ENCODE peak calls at places on chromosomes 2 and 18, in five cellular contexts. U is HepG2, Z is GM12878, T is upper lobe of left lung, Q is K562. X is an unnamed sample.

GRCh38 chr2:138522556-138522955 is 21.0 kb downstream of the SPOPL start:
- ATAC-seq in U (no peak), Z (peak; percentile 81), T (no peak), Q (no peak), X (no peak)

GRCh38 chr2:161571051-161571429 is 53.2 kb upstream of the SLC4A10 start:
- ATAC-seq in U (no peak), Z (peak; percentile 33), T (no peak), Q (no peak), X (no peak)

GRCh38 chr2:132581917-132582316 is 88.1 kb downstream of the LYPD1 start:
- ATAC-seq in U (no peak), Z (no peak), T (no peak), Q (no peak), X (no peak)

GRCh38 chr2:176493221-176493825 is 224.1 kb downstream of the MTX2 start:
- ATAC-seq in U (no peak), Z (peak; percentile 64), T (no peak), Q (no peak), X (no peak)

GRCh38 chr2:217954469-217954868 is 48.3 kb downstream of the TNS1 start:
- ATAC-seq in U (no peak), Z (no peak), T (no peak), Q (no peak), X (no peak)

GRCh38 chr2:157256621-157257020 is 884 bp upstream of the GALNT5 start:
- ATAC-seq in U (no peak), Z (peak; percentile 86), T (no peak), Q (no peak), X (no peak)

GRCh38 chr2:102045697-102046096 is 53.9 kb downstream of the IL1R2 start:
- ATAC-seq in U (peak; percentile 37), Z (no peak), T (no peak), Q (no peak), X (no peak)

GRCh38 chr2:126885701-126886121 is 13.0 kb upstream of the TEX51 start:
- ATAC-seq in U (no peak), Z (no peak), T (peak; percentile 58), Q (no peak), X (peak; percentile 27)

GRCh38 chr2:129806985-129807384 is 172.5 kb upstream of the RAB6C start:
- ATAC-seq in U (no peak), Z (no peak), T (no peak), Q (no peak), X (no peak)

GRCh38 chr2:215579809-215580208 is 143.9 kb upstream of the FN1 start:
- ATAC-seq in U (peak; percentile 35), Z (no peak), T (peak; percentile 96), Q (peak; percentile 29), X (peak; percentile 91)

DNA sequence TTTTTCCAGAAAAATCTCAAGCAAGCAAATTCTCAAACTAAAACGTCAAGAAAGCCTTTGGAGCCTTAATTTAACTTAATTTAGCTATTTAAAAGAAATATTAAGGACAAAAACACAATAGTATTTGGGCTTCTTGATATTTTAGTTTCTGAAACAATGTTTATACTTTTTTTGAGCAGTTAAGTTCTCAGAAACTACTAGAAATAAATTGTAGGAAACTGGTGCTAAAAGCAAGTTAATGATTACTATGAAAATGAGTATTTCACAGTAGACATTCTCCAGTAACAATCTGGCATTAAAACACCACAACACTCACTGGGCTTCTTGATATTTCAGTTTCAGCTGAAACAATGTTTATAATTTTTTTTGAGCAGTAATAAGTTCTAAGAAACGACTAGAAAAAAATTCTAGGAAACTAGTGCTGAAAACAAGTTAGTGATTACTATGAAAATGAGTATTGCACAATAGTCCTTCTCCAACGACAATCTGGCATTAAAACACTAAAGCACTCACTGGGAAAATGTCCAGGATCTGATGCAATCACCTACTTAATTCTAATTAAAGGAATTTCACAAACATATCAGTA is 45.1 kb downstream of the TRAK2 start:
- ATAC-seq in U (no peak), Z (no peak), T (peak; percentile 73), Q (peak; percentile 15), X (peak; percentile 78)
- TF ChIP-seq POLR2AphosphoS5 in U (no peak), Z (no peak), T (peak; percentile 57), Q (no peak), X (peak; percentile 94)

DNA sequence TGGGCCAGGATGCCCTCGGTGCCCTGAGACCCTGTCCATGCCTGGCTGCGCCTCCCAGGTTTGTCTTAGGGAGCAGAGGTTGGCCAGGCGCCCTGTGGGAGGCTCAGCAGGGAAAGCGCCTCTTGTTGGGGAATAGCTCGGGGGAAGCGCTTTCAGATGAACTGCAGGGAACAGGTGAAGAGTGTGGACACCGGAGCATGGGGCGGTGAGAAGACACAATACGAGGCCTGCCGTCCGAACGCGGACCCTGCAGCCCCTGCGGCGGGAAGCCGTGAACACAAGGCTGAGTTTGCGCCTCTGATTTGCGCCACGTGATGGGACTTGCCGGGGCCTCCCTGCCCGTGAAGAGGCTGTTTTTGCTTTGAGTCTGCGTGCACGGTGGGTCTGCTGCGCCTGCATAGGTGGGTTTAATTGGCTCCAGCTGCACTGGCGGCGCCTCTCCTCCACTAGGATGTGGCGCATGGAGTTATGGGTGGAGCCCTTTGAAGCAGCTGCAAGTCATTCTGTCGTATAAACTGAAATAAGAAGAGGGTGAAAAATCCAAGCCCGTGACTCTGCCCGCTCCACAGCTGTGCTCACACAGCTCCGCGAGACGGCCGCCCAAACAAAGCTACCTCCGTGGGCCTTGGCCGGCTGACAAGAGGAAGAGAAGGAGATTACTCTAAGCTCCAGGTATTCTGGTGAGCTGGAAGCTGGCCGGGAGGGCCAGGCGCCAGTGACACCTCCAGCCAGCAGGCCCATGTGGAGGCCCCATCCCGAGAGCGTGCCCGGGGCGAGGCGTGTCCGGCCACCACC is 103.5 kb upstream of the CTDP1 start:
- ATAC-seq in U (no peak), Z (no peak), T (peak; percentile 74), Q (no peak), X (peak; percentile 40)
- TF ChIP-seq EP300 in U (no peak), Z (no peak), T (no peak), Q (no peak), X (no peak)

DNA sequence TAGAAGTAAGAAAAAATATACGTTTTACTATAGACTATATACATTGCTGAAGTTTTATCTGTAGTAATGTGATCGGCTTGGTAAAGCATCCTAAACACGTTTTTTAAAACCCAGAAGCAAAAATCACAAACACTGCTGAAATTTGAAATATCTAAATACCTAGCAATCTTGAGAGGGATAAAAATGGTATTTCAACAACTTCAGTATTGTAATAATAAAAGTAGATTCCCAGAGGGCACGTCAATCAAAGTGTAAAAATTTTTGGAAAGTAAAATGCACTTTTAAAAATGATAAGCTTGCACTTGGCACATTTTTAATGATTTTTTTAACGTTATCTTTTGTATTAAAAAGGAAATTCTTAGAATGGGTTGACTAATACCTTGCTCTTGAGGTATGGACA is 1.6 kb downstream of the ZC3H6 start:
- ATAC-seq in U (no peak), Z (no peak), T (no peak), Q (no peak), X (no peak)
- H3K4me3 ChIP-seq in U (no peak overlapping the region), Z (peak overlapping the region; percentile 99), T (no peak overlapping the region), Q (peak overlapping the region; percentile 65), X (peak overlapping the region; percentile 64)

GRCh38 chr2:237691200-237691907 is 64.0 kb downstream of the LRRFIP1 start:
- ATAC-seq in U (peak; percentile 24), Z (peak; percentile 62), T (no peak), Q (no peak), X (peak; percentile 4)

GRCh38 chr2:237687666-237688065 is 60.3 kb downstream of the LRRFIP1 start:
- ATAC-seq in U (peak; percentile 49), Z (peak; percentile 79), T (peak; percentile 90), Q (no peak), X (peak; percentile 87)

GRCh38 chr2:237688081-237688480 is 60.7 kb downstream of the LRRFIP1 start:
- ATAC-seq in U (no peak), Z (no peak), T (no peak), Q (no peak), X (no peak)

GRCh38 chr2:237691908-237692600 is 64.7 kb downstream of the LRRFIP1 start:
- ATAC-seq in U (peak; percentile 88), Z (peak; percentile 75), T (peak; percentile 85), Q (peak; percentile 94), X (peak; percentile 79)

GRCh38 chr2:237689569-237690131 is 62.3 kb downstream of the LRRFIP1 start:
- ATAC-seq in U (no peak), Z (no peak), T (no peak), Q (no peak), X (no peak)
- TF ChIP-seq POLR2AphosphoS5 in U (no peak), Z (no peak), T (no peak), Q (no peak), X (peak; percentile 50)

GRCh38 chr2:67965246-67965645 is 97.6 kb downstream of the C1D start:
- ATAC-seq in U (no peak), Z (no peak), T (no peak), Q (no peak), X (no peak)

GRCh38 chr2:67974564-67975430 is 88.0 kb downstream of the C1D start:
- ATAC-seq in U (no peak), Z (no peak), T (peak; percentile 79), Q (no peak), X (peak; percentile 48)

GRCh38 chr2:67970542-67970941 is 92.3 kb downstream of the C1D start:
- ATAC-seq in U (no peak), Z (no peak), T (no peak), Q (no peak), X (no peak)

GRCh38 chr2:67970071-67970470 is 92.7 kb downstream of the C1D start:
- ATAC-seq in U (no peak), Z (no peak), T (no peak), Q (no peak), X (no peak)
- TF ChIP-seq EP300 in U (no peak), Z (no peak), T (no peak), Q (no peak), X (no peak)

X was measured in gastroesophageal sphincter.